ENCODE peak calls at places on chromosomes 3 and 15, in eight cellular contexts. V is type B pancreatic cell, H is glutamatergic neuron, P is osteocyte, Q is thoracic aorta, O is heart right ventricle, E is GM20000, L is AG10803. B is an unnamed sample.

GRCh38 chr15:69648775-69649735 is 196.4 kb downstream of the RPLP1 start:
- DNase-seq in V (peak; percentile 58), H (no peak), P (peak; percentile 54), Q (no peak), O (no peak), E (no peak), L (no peak), B (no peak)

GRCh38 chr3:39147711-39148115 is 5.7 kb downstream of the CSRNP1 start:
- DNase-seq in V (no peak), H (peak; percentile 41), P (no peak), Q (no peak), O (no peak), E (no peak), L (peak; percentile 45), B (no peak)

GRCh38 chr3:53303957-53304356 is 43.4 kb downstream of the DCP1A start:
- DNase-seq in V (no peak), H (no peak), P (no peak), Q (no peak), O (no peak), E (no peak), L (no peak), B (no peak)

GRCh38 chr3:171225698-171226097 is 199.2 kb upstream of the SLC2A2 start:
- DNase-seq in V (no peak), H (no peak), P (no peak), Q (no peak), O (no peak), E (no peak), L (peak; percentile 88), B (no peak)

GRCh38 chr3:189361103-189361835 is 189.5 kb downstream of the TPRG1 start:
- DNase-seq in V (no peak), H (no peak), P (no peak), Q (no peak), O (no peak), E (no peak), L (peak; percentile 33), B (no peak)

GRCh38 chr15:85758655-85758978 is 36.1 kb downstream of the KLHL25 start:
- DNase-seq in V (no peak), H (no peak), P (no peak), Q (no peak), O (no peak), E (no peak), L (no peak), B (no peak)

GRCh38 chr3:188656196-188656982 is 502.4 kb downstream of the LPP start:
- DNase-seq in V (no peak), H (no peak), P (no peak), Q (no peak), O (no peak), E (no peak), L (peak; percentile 40), B (no peak)

GRCh38 chr3:168085491-168086119 is 10.1 kb downstream of the GOLIM4 start:
- DNase-seq in V (no peak), H (no peak), P (no peak), Q (no peak), O (no peak), E (no peak), L (no peak), B (no peak)

GRCh38 chr15:41490355-41490754 is 3.3 kb upstream of the ITPKA start:
- DNase-seq in V (no peak), H (no peak), P (no peak), Q (no peak), O (no peak), E (peak; percentile 80), L (peak; percentile 96), B (no peak)

GRCh38 chr3:1103525-1103924 is 10.7 kb downstream of the CNTN6 start:
- DNase-seq in V (no peak), H (no peak), P (no peak), Q (no peak), O (no peak), E (no peak), L (no peak), B (no peak)

GRCh38 chr3:50885491-50885890 is 210.8 kb downstream of the DOCK3 start:
- DNase-seq in V (no peak), H (no peak), P (no peak), Q (no peak), O (no peak), E (no peak), L (no peak), B (no peak)

GRCh38 chr3:14902719-14903118 is 44.7 kb upstream of the NR2C2 start:
- DNase-seq in V (no peak), H (no peak), P (no peak), Q (no peak), O (peak; percentile 70), E (no peak), L (no peak), B (no peak)

GRCh38 chr3:4850928-4851265 is 128.3 kb upstream of the BHLHE40 start:
- DNase-seq in V (no peak), H (no peak), P (no peak), Q (no peak), O (no peak), E (peak; percentile 40), L (no peak), B (no peak)

GRCh38 chr3:151743860-151744259 is 10.1 kb downstream of the AADACL2 start:
- DNase-seq in V (no peak), H (no peak), P (no peak), Q (no peak), O (no peak), E (no peak), L (no peak), B (no peak)

GRCh38 chr3:13308406-13308805 is 111.7 kb downstream of the NUP210 start:
- DNase-seq in V (no peak), H (peak; percentile 71), P (no peak), Q (no peak), O (no peak), E (peak; percentile 38), L (peak; percentile 17), B (no peak)

GRCh38 chr3:21414506-21414905 is 336.5 kb downstream of the ZNF385D start:
- DNase-seq in V (no peak), H (no peak), P (no peak), Q (no peak), O (no peak), E (no peak), L (no peak), B (no peak)

GRCh38 chr15:42955518-42955917 is 34.9 kb upstream of the TTBK2 start:
- DNase-seq in V (no peak), H (no peak), P (no peak), Q (no peak), O (no peak), E (no peak), L (peak; percentile 84), B (no peak)

GRCh38 chr3:55860040-55860439 is 372.9 kb upstream of the WNT5A start:
- DNase-seq in V (no peak), H (no peak), P (no peak), Q (no peak), O (no peak), E (no peak), L (no peak), B (no peak)

GRCh38 chr3:36792342-36792741 is 28.0 kb upstream of the DCLK3 start:
- DNase-seq in V (no peak), H (peak; percentile 40), P (no peak), Q (no peak), O (no peak), E (peak; percentile 35), L (peak; percentile 13), B (no peak)

GRCh38 chr3:193894121-193894863 is 241.7 kb upstream of the HES1 start:
- DNase-seq in V (no peak), H (no peak), P (no peak), Q (no peak), O (peak; percentile 23), E (no peak), L (no peak), B (no peak)

GRCh38 chr15:69357773-69358765 is 56.1 kb upstream of the KIF23 start:
- DNase-seq in V (no peak), H (no peak), P (no peak), Q (no peak), O (no peak), E (no peak), L (peak; percentile 10), B (no peak)

GRCh38 chr3:108959017-108959416 is 5.3 kb upstream of the GUCA1C start:
- DNase-seq in V (no peak), H (no peak), P (no peak), Q (no peak), O (no peak), E (no peak), L (no peak), B (no peak)

GRCh38 chr15:75809986-75810750 is 33.1 kb upstream of the UBE2Q2 start:
- DNase-seq in V (no peak), H (no peak), P (no peak), Q (no peak), O (no peak), E (peak; percentile 34), L (peak; percentile 17), B (no peak)
- TF ChIP-seq CTCF in V (peak; percentile 44), H (no peak), P (peak; percentile 49), Q (no peak), O (no peak), E (peak; percentile 41), L (peak; percentile 41), B (no peak)

GRCh38 chr3:73192036-73192738 is 130.7 kb downstream of the EBLN2 start:
- DNase-seq in V (no peak), H (peak; percentile 40), P (no peak), Q (no peak), O (no peak), E (no peak), L (no peak), B (no peak)
- TF ChIP-seq CTCF in V (peak; percentile 63), H (peak; percentile 48), P (no peak), Q (no peak), O (no peak), E (no peak), L (peak; percentile 3), B (no peak)

DNA sequence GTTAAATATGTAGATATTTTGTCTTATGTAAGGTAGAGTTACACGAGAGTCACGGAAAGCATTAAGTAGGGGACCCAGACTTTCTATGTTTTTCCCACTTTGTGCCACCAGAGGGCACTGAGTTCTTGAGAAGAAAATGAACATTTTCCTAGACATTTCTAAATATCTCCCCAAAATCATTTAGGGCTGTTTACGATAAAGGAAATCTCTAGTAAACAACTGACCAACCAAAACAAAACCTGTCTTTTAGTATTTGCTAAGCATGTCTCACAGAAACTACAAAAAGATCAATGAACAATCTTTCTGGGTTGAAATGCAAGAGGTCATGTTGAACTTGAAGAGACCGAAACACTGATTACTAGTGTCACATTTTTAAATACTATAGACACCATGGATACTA is 16.1 kb downstream of the POU1F1 start:
- DNase-seq in V (no peak), H (peak; percentile 61), P (no peak), Q (no peak), O (no peak), E (peak; percentile 25), L (peak; percentile 57), B (no peak)
- TF ChIP-seq CTCF in V (peak; percentile 87), H (peak; percentile 86), P (peak; percentile 77), Q (peak; percentile 48), O (peak; percentile 18), E (peak; percentile 65), L (peak; percentile 83), B (no peak)

GRCh38 chr3:181952221-181952620 is 240.5 kb downstream of the SOX2 start:
- DNase-seq in V (no peak), H (no peak), P (no peak), Q (no peak), O (no peak), E (no peak), L (peak; percentile 8), B (no peak)

GRCh38 chr3:181943285-181943684 is 231.6 kb downstream of the SOX2 start:
- DNase-seq in V (no peak), H (no peak), P (no peak), Q (no peak), O (no peak), E (no peak), L (no peak), B (no peak)

GRCh38 chr3:181947606-181948005 is 235.9 kb downstream of the SOX2 start:
- DNase-seq in V (no peak), H (no peak), P (no peak), Q (no peak), O (no peak), E (no peak), L (no peak), B (no peak)

GRCh38 chr3:181948286-181948685 is 236.6 kb downstream of the SOX2 start:
- DNase-seq in V (no peak), H (no peak), P (no peak), Q (no peak), O (no peak), E (no peak), L (no peak), B (no peak)
- TF ChIP-seq CTCF in V (no peak), H (no peak), P (peak; percentile 33), Q (no peak), O (no peak), E (no peak), L (no peak), B (no peak)